ENCODE peak calls at places on chromosomes 13 and 19, in five cellular contexts. Y, F, M, U and I are unnamed samples.

GRCh38 chr13:49444517-49445395 is 682 bp downstream of the SETDB2 start:
- DNase-seq in F (peak; percentile 38), M (peak; percentile 52), Y (peak; percentile 83), U (peak; percentile 74), I (peak; percentile 61)

GRCh38 chr19:16459680-16460079 is 12.1 kb downstream of the EPS15L1 start:
- DNase-seq in F (no peak), Y (no peak), U (peak; percentile 29), M (no peak), I (no peak)

GRCh38 chr19:58261968-58262921 is 16.5 kb upstream of the ZNF8 start:
- DNase-seq in U (no peak), F (peak; percentile 29), Y (peak; percentile 23), M (no peak), I (no peak)

GRCh38 chr13:32911506-32911905 is 104.7 kb upstream of the KL start:
- DNase-seq in M (no peak), Y (peak; percentile 63), U (peak; percentile 19), F (peak; percentile 61), I (no peak)

GRCh38 chr19:1133471-1133929 is 29.7 kb downstream of the GPX4 start:
- DNase-seq in M (peak; percentile 89), Y (no peak), U (peak; percentile 60), F (no peak), I (peak; percentile 84)

GRCh38 chr13:35781044-35781443 is 304.6 kb upstream of the MAB21L1 start:
- DNase-seq in F (no peak), Y (no peak), U (no peak), M (no peak), I (no peak)

GRCh38 chr19:3725640-3726310 is 17.6 kb downstream of the TJP3 start:
- DNase-seq in M (no peak), U (peak; percentile 98), F (no peak), Y (no peak), I (no peak)

GRCh38 chr19:4327252-4327876 is 11.3 kb downstream of the STAP2 start:
- DNase-seq in Y (peak; percentile 73), F (no peak), M (peak; percentile 69), U (no peak), I (peak; percentile 46)

GRCh38 chr13:101307181-101307701 is 109.1 kb downstream of the NALCN start:
- DNase-seq in M (no peak), U (no peak), F (no peak), Y (peak; percentile 84), I (no peak)

GRCh38 chr19:4660181-4660791 is 9.9 kb downstream of the MYDGF start:
- DNase-seq in F (peak; percentile 64), Y (no peak), M (no peak), U (peak; percentile 47), I (no peak)

GRCh38 chr13:80979035-80979641 is 638.2 kb upstream of the SPRY2 start:
- DNase-seq in U (peak; percentile 56), M (no peak), F (peak; percentile 67), Y (peak; percentile 65), I (no peak)

GRCh38 chr19:33472696-33473624 is 48.6 kb downstream of the PEPD start:
- DNase-seq in F (peak; percentile 85), M (no peak), Y (peak; percentile 98), U (no peak), I (no peak)

GRCh38 chr19:58279042-58279924 is 528 bp downstream of the ZNF8 start:
- DNase-seq in Y (peak; percentile 77), M (peak; percentile 46), U (peak; percentile 75), F (peak; percentile 51), I (peak; percentile 58)

GRCh38 chr13:19665427-19665859 is 32.0 kb downstream of the MPHOSPH8 start:
- DNase-seq in Y (no peak), F (no peak), M (no peak), U (no peak), I (no peak)

DNA sequence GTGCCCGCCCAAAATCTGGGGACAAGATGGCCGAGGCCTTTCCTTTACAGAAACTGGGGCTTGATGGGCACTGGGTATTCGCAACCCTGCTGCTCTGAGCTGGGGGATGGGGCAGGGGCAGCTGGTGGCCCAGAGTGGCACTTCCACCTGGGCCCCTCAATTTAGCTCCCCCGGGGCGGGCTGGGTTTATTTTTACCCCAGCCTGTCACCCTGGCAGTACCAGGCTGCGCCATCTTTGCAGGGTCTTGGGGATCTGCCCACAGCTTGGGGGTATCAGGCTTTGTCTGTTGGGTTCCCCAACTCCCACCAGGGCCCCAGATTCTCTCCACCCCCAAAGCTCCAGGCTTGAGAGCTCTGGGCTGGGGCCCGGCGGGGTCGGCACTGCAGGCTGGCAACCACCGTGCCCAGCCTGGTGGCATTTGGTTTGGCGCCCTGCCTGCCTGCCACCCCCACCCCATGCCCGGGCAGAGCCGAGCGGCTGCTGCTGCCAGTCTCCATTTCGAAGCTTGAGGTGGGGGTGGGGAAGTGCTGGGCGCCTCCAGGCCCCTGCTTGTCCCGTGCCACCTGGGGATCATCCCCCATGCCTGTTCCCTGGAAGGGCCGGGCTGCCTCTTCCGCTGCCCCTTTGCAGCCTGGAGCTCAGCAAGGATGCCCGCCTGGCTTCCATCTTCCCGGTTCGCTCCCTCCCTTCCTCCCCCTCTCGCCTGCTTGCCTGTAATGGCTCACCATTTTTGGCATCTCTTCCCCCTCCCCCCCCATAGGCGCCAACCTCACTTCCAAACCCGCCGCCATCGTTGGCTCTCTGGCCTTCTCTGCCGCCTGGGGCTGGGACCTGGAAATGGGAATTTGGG is 11.4 kb downstream of the NFIX start:
- DNase-seq in F (no peak), U (no peak), M (no peak), Y (peak; percentile 54), I (no peak)
- H3K4me1 ChIP-seq in F (no peaks in the 10 kb centered on the region), U (no peaks in the 10 kb centered on the region), M (peaks cover 72% of the 10 kb centered on the region), Y (peaks cover 32% of the 10 kb centered on the region), I (no peaks in the 10 kb centered on the region)

GRCh38 chr13:27358420-27358819 is 66.0 kb upstream of the GTF3A start:
- DNase-seq in U (no peak), F (no peak), Y (no peak), M (no peak), I (no peak)
- H3K9me3 ChIP-seq in U (no peaks in the 10 kb centered on the region), F (no peaks in the 10 kb centered on the region), Y (no peaks in the 10 kb centered on the region), M (no peaks in the 10 kb centered on the region), I (no peaks in the 10 kb centered on the region)

GRCh38 chr19:18330865-18331264 is 8.0 kb upstream of the LSM4 start:
- DNase-seq in F (no peak), Y (no peak), U (no peak), M (no peak), I (no peak)

GRCh38 chr19:18332917-18333530 is 7.4 kb upstream of the PGPEP1 start:
- DNase-seq in F (no peak), Y (no peak), M (no peak), U (no peak), I (no peak)

GRCh38 chr19:18329035-18329376 is 6.1 kb upstream of the LSM4 start:
- DNase-seq in F (no peak), U (no peak), M (no peak), Y (no peak), I (no peak)

GRCh38 chr19:18326772-18327171 is 3.9 kb upstream of the LSM4 start:
- DNase-seq in F (no peak), Y (no peak), U (no peak), M (no peak), I (no peak)

DNA sequence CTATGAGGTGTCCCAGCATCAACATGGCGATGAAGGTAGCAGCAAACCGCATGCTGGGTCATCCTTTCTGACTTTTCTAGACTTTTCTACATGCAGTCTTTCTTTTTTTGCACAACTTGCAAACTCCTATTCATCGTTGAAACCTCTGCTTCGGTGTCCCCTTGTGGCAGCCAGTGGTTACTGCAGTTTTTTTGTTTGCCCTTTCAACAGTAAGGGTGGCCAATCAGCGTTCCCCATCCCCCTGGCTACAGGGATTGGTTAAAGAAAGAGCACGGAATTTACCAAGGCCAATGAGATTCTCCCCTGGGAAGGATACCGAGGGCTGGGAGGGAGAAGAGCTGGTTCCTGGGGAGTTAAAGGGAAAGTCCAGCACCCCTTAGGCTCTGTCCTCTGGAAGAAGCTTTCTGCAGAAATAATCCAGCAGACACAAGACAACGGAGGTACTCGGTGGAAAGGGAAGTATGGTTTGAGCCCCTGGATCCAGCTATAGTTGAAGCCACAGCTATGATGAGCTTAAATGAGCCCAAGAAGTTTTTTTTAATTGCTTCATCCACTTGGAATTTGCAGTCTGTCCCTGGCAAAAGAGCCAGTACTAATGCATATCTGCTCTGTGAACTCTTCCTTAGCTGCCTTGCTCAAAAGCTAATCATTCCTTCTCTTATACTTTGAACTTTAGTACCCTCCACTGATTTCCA is 5.6 kb upstream of the LSM4 start:
- DNase-seq in Y (peak; percentile 98), F (peak; percentile 97), U (peak; percentile 97), M (peak; percentile 93), I (peak; percentile 73)
- H3K4me3 ChIP-seq in Y (peak overlapping the region; percentile 67), F (peak overlapping the region; percentile 50), U (no peak overlapping the region), M (no peak overlapping the region), I (peak overlapping the region; percentile 50)

DNA sequence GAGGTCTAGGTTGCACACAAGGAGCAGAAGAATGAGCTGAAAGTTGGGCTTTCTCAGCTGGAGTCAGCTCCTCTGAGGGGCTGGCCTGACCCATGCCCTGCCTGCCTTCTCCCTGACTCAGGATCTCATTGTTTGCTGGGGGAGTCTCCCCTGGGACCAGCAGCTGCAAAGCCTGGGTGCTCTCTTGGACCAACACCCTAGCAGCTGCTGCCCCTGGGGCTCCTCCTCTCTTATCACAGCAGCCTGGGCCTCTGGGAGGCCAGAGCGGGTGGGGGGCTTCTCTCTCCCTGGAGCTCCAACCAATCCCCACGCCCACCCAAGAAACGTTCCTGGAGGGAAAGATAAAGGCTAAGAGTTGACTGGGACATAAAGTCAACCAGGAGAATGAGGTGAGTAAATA is 1.6 kb upstream of the FCGBP start:
- DNase-seq in Y (no peak), M (no peak), F (no peak), U (peak; percentile 63), I (no peak)
- H3K4me1 ChIP-seq in Y (no peaks in the 10 kb centered on the region), M (peaks cover 27% of the 10 kb centered on the region), F (no peaks in the 10 kb centered on the region), U (peaks cover 2% of the 10 kb centered on the region), I (peaks cover 51% of the 10 kb centered on the region)

GRCh38 chr19:53485046-53486004 is 17.8 kb downstream of the ZNF813 start:
- DNase-seq in M (no peak), U (no peak), Y (no peak), F (no peak), I (no peak)
- H3K9me3 ChIP-seq in M (no peaks in the 10 kb centered on the region), U (peaks cover 2% of the 10 kb centered on the region), Y (no peaks in the 10 kb centered on the region), F (peaks cover 30% of the 10 kb centered on the region), I (peaks cover 28% of the 10 kb centered on the region)

DNA sequence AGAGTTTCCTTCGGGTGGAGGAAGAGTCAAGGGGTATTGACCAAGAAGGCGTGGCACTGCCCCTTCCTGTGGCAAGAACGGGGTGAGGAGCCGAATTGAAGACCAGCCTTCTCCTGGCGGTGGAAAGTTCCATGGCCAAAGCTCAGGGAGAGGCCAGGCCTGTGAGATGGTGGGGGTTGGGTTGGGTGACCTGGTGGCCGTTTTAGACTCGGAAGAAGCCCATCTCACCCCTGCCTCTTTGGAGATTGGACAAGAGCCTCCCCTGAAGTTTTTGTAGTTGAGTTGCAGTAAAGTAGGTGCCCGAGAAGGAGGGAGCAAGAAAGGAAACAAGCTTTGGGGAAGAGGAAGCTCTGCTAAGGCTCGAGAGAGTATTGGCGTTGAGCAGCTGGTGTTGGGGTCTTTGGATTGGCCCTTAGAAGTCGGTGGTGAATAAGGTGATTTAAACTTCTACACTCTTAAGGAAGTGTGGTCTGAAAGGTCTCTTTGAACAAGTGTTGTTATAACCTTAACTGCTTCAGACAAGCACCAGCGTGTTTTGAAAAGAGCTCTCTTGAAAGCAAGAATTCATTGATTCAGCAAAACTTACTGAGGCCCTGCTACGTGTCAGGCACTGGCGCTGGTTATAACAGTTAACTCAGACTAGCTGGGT is 964 bp downstream of the SPINT2 start:
- DNase-seq in Y (no peak), M (no peak), U (peak; percentile 69), F (peak; percentile 40), I (no peak)
- H3K4me3 ChIP-seq in Y (no peak overlapping the region), M (peak overlapping the region; percentile 48), U (peak overlapping the region; percentile 87), F (peak overlapping the region; percentile 91), I (peak overlapping the region; percentile 48)